ENCODE peak calls at places on chromosomes 3 and 15, in four cellular contexts. S is natural killer cell, A is astrocyte of the spinal cord, W is cardiac muscle cell. U is an unnamed sample.

GRCh38 chr3:42157915-42158538 is 66.9 kb downstream of the TRAK1 start:
- DNase-seq in A (no peak), W (no peak), S (no peak), U (no peak)

GRCh38 chr3:89113887-89114840 is 6.7 kb downstream of the EPHA3 start:
- DNase-seq in A (peak; percentile 74), W (peak; percentile 84), S (no peak), U (peak; percentile 72)

GRCh38 chr15:63294354-63294753 is 16.9 kb downstream of the APH1B start:
- DNase-seq in S (no peak), A (no peak), W (no peak), U (no peak)

GRCh38 chr15:93366387-93367100 is 277.5 kb upstream of the RGMA start:
- DNase-seq in A (no peak), W (peak; percentile 8), S (no peak), U (no peak)

GRCh38 chr15:91338763-91339162 is 238.7 kb downstream of the SV2B start:
- DNase-seq in S (no peak), W (peak; percentile 86), A (peak; percentile 49), U (peak; percentile 17)

GRCh38 chr3:52153389-52154096 is 680 bp downstream of the POC1A start:
- DNase-seq in W (peak; percentile 13), S (no peak), A (no peak), U (peak; percentile 53)

GRCh38 chr3:59451041-59451763 is 401.4 kb upstream of the CFAP20DC start:
- DNase-seq in S (peak; percentile 41), W (peak; percentile 23), A (no peak), U (no peak)

GRCh38 chr3:142609136-142609535 is 12.9 kb downstream of the PLS1 start:
- DNase-seq in W (no peak), A (no peak), S (no peak), U (no peak)

GRCh38 chr3:75272708-75273107 is 391.4 kb upstream of the FRG2C start:
- DNase-seq in W (no peak), A (peak; percentile 49), S (no peak), U (no peak)

GRCh38 chr3:140902791-140903190 is 38.8 kb upstream of the SLC25A36 start:
- DNase-seq in A (no peak), W (no peak), S (no peak), U (no peak)

GRCh38 chr3:21543380-21544075 is 207.5 kb downstream of the ZNF385D start:
- DNase-seq in S (no peak), A (no peak), W (no peak), U (no peak)
- TF ChIP-seq CTCF in S (no peak), A (no peak), W (no peak), U (no peak)

GRCh38 chr3:46371802-46372340 is 1.1 kb downstream of the CCR5 start:
- DNase-seq in W (no peak), A (no peak), S (no peak), U (no peak)

GRCh38 chr3:46374755-46375154 is 4.0 kb downstream of the CCR5 start:
- DNase-seq in A (no peak), S (no peak), W (no peak), U (no peak)

GRCh38 chr3:46370784-46371183 is at the start of gene CCR5:
- DNase-seq in A (no peak), S (no peak), W (no peak), U (no peak)

GRCh38 chr3:46375214-46375613 is 4.5 kb downstream of the CCR5 start:
- DNase-seq in W (no peak), S (no peak), A (no peak), U (no peak)

DNA sequence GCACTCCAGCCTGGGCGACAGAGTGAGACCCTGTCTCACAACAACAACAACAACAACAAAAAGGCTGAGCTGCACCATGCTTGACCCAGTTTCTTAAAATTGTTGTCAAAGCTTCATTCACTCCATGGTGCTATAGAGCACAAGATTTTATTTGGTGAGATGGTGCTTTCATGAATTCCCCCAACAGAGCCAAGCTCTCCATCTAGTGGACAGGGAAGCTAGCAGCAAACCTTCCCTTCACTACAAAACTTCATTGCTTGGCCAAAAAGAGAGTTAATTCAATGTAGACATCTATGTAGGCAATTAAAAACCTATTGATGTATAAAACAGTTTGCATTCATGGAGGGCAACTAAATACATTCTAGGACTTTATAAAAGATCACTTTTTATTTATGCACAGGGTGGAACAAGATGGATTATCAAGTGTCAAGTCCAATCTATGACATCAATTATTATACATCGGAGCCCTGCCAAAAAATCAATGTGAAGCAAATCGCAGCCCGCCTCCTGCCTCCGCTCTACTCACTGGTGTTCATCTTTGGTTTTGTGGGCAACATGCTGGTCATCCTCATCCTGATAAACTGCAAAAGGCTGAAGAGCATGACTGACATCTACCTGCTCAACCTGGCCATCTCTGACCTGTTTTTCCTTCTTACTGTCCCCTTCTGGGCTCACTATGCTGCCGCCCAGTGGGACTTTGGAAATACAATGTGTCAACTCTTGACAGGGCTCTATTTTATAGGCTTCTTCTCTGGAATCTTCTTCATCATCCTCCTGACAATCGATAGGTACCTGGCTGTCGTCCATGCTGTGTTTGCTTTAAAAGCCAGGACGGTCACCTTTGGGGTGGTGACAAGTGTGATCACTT is 2.0 kb downstream of the CCR5 start:
- DNase-seq in W (peak; percentile 30), A (peak; percentile 8), S (no peak), U (peak; percentile 23)
- TF ChIP-seq CTCF in W (peak; percentile 65), A (peak; percentile 67), S (peak; percentile 32), U (peak; percentile 43)

DNA sequence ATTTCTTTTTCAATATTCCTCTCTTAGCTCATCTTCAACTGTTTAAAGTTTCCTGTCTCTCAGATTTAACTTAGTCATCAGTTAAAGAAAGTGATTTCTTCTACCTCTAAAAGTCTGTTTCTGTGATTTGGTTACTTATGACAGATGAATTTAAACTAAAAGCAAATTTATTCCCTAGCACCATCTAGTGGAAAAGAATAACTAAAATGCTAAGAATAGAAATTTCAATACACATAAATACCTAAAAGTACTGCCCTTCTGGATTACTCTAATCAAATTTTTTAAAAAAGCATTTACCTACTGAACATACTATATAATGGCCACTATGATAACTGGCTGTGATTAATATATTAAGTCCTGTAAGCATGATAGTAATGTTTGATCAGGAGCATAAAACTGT is 14.0 kb upstream of the ZCWPW2 start:
- DNase-seq in A (no peak), S (no peak), W (no peak), U (no peak)
- TF ChIP-seq CTCF in A (peak; percentile 10), S (peak; percentile 37), W (peak; percentile 44), U (peak; percentile 24)

GRCh38 chr3:129162729-129163579 is 2.1 kb upstream of the ISY1 start:
- DNase-seq in A (no peak), W (no peak), S (no peak), U (peak; percentile 30)
- TF ChIP-seq CTCF in A (peak; percentile 35), W (peak; percentile 24), S (no peak), U (peak; percentile 55)

GRCh38 chr3:46163551-46163981 is 44.5 kb downstream of the CCR1 start:
- DNase-seq in S (no peak), A (no peak), W (no peak), U (no peak)

GRCh38 chr3:46168583-46168982 is 39.5 kb downstream of the CCR1 start:
- DNase-seq in S (no peak), A (peak; percentile 10), W (no peak), U (no peak)

DNA sequence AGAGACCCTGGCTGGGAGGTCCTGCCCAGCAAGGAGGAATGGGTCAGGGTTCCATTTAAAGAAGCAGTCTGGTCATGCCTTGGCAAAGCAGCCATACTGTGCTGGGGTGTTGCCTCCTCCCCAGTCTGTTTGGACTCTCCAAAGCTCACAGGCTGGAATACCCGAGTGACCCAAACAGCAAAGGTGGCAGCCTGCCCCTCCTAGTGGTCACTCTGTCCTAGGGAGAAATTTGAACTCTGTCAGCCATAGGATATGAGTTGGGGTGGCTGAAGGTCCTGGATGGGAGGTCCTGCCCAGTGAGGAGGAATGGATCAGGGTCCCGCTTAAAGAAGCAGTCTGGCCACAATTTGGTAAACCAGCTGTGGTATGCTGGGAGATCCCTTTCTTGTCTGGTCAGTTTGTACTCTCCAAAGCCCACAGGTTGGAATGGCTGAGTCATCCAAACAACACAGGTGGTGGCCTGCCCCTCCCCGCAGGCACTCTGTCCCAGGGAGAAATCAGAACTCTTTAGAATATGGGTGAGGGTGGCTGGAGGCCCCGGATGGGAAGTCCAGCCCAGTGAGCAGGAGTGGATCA is 45.0 kb downstream of the CCR1 start:
- DNase-seq in W (no peak), A (no peak), S (no peak), U (peak; percentile 58)
- TF ChIP-seq CTCF in W (no peak), A (no peak), S (no peak), U (no peak)